ENCODE peak calls at places on chromosomes 6 and 20, in four cellular contexts. One of them, this sample, is unnamed.

GRCh38 chr20:39698706-39699211 is 736.6 kb downstream of the DHX35 start:
- DNase-seq in HepG2: no peak
- DNase-seq in H1: no peak
- DNase-seq in SK-N-SH: no peak
- DNase-seq in this sample: no peak

GRCh38 chr20:11378252-11378651 is 539.4 kb upstream of the BTBD3 start:
- DNase-seq in HepG2: no peak
- DNase-seq in H1: no peak
- DNase-seq in SK-N-SH: no peak
- DNase-seq in this sample: no peak

GRCh38 chr20:19024296-19025035 is 188.0 kb upstream of the SLC24A3 start:
- DNase-seq in HepG2: no peak
- DNase-seq in H1: peak
- DNase-seq in SK-N-SH: no peak
- DNase-seq in this sample: no peak

GRCh38 chr20:62219992-62220665 is at the start of gene HRH3:
- DNase-seq in HepG2: peak
- DNase-seq in H1: peak
- DNase-seq in SK-N-SH: peak
- DNase-seq in this sample: no peak

GRCh38 chr6:89895273-89895874 is 1.1 kb downstream of the GJA10 start:
- DNase-seq in HepG2: peak
- DNase-seq in H1: peak
- DNase-seq in SK-N-SH: peak
- DNase-seq in this sample: no peak

GRCh38 chr6:104642871-104643270 is 216.8 kb downstream of the HACE1 start:
- DNase-seq in HepG2: no peak
- DNase-seq in H1: no peak
- DNase-seq in SK-N-SH: no peak
- DNase-seq in this sample: no peak

GRCh38 chr6:44056392-44057237 is 70.6 kb downstream of the MRPL14 start:
- DNase-seq in HepG2: no peak
- DNase-seq in H1: no peak
- DNase-seq in SK-N-SH: peak
- DNase-seq in this sample: no peak

GRCh38 chr6:21279619-21280018 is 313.9 kb upstream of the SOX4 start:
- DNase-seq in HepG2: no peak
- DNase-seq in H1: no peak
- DNase-seq in SK-N-SH: no peak
- DNase-seq in this sample: no peak

GRCh38 chr6:8218861-8219260 is 116.5 kb upstream of the EEF1E1 start:
- DNase-seq in HepG2: no peak
- DNase-seq in H1: no peak
- DNase-seq in SK-N-SH: no peak
- DNase-seq in this sample: no peak

GRCh38 chr6:154917941-154918340 is 77.2 kb upstream of the TIAM2 start:
- DNase-seq in HepG2: no peak
- DNase-seq in H1: no peak
- DNase-seq in SK-N-SH: no peak
- DNase-seq in this sample: no peak

GRCh38 chr6:1227935-1228753 is 83.8 kb upstream of the FOXQ1 start:
- DNase-seq in HepG2: peak
- DNase-seq in H1: no peak
- DNase-seq in SK-N-SH: no peak
- DNase-seq in this sample: no peak

GRCh38 chr20:8757146-8757545 is 311.7 kb upstream of the PLCB4 start:
- DNase-seq in HepG2: no peak
- DNase-seq in H1: no peak
- DNase-seq in SK-N-SH: no peak
- DNase-seq in this sample: no peak

GRCh38 chr6:132192646-132193045 is 208.6 kb downstream of the MOXD1 start:
- DNase-seq in HepG2: no peak
- DNase-seq in H1: no peak
- DNase-seq in SK-N-SH: no peak
- DNase-seq in this sample: no peak

GRCh38 chr6:121510568-121511177 is 75.2 kb downstream of the GJA1 start:
- DNase-seq in HepG2: no peak
- DNase-seq in H1: no peak
- DNase-seq in SK-N-SH: no peak
- DNase-seq in this sample: no peak

GRCh38 chr6:145261758-145262157 is 473.6 kb downstream of the EPM2A start:
- DNase-seq in HepG2: no peak
- DNase-seq in H1: no peak
- DNase-seq in SK-N-SH: no peak
- DNase-seq in this sample: no peak

GRCh38 chr20:36919715-36920333 is 31.7 kb downstream of the SAMHD1 start:
- DNase-seq in HepG2: peak
- DNase-seq in H1: no peak
- DNase-seq in SK-N-SH: peak
- DNase-seq in this sample: peak

GRCh38 chr6:114049367-114049966 is 78.5 kb upstream of the HDAC2 start:
- DNase-seq in HepG2: peak
- DNase-seq in H1: no peak
- DNase-seq in SK-N-SH: no peak
- DNase-seq in this sample: no peak

GRCh38 chr20:13841206-13841605 is 56.4 kb downstream of the NDUFAF5 start:
- DNase-seq in HepG2: no peak
- DNase-seq in H1: no peak
- DNase-seq in SK-N-SH: no peak
- DNase-seq in this sample: no peak

GRCh38 chr20:54208492-54209044 is 681 bp downstream of the PFDN4 start:
- DNase-seq in HepG2: peak
- DNase-seq in H1: no peak
- DNase-seq in SK-N-SH: peak
- DNase-seq in this sample: no peak

GRCh38 chr20:47020231-47020630 is 125.6 kb downstream of the EYA2 start:
- DNase-seq in HepG2: no peak
- DNase-seq in H1: no peak
- DNase-seq in SK-N-SH: no peak
- DNase-seq in this sample: no peak

GRCh38 chr6:167093922-167094432 is 28.9 kb upstream of the CCR6 start:
- DNase-seq in HepG2: no peak
- DNase-seq in H1: no peak
- DNase-seq in SK-N-SH: no peak
- DNase-seq in this sample: peak

GRCh38 chr6:125985967-125986294 is 409 bp upstream of the TRMT11 start:
- DNase-seq in HepG2: no peak
- DNase-seq in H1: no peak
- DNase-seq in SK-N-SH: no peak
- DNase-seq in this sample: no peak

GRCh38 chr20:5608448-5609161 is 141.6 kb upstream of the SHLD1 start:
- DNase-seq in HepG2: no peak
- DNase-seq in H1: no peak
- DNase-seq in SK-N-SH: no peak
- DNase-seq in this sample: no peak

GRCh38 chr6:141169419-141169818 is 963.3 kb upstream of the GJE1 start:
- DNase-seq in HepG2: no peak
- DNase-seq in H1: no peak
- DNase-seq in SK-N-SH: no peak
- DNase-seq in this sample: no peak

GRCh38 chr6:146909376-146909775 is 294.8 kb upstream of the STXBP5 start:
- DNase-seq in HepG2: no peak
- DNase-seq in H1: no peak
- DNase-seq in SK-N-SH: no peak
- DNase-seq in this sample: no peak

GRCh38 chr6:46410330-46410953 is 80.8 kb downstream of the RCAN2 start:
- DNase-seq in HepG2: peak
- DNase-seq in H1: no peak
- DNase-seq in SK-N-SH: peak
- DNase-seq in this sample: peak

GRCh38 chr6:118876814-118877213 is 17.1 kb upstream of the ASF1A start:
- DNase-seq in HepG2: no peak
- DNase-seq in H1: no peak
- DNase-seq in SK-N-SH: no peak
- DNase-seq in this sample: no peak

DNA sequence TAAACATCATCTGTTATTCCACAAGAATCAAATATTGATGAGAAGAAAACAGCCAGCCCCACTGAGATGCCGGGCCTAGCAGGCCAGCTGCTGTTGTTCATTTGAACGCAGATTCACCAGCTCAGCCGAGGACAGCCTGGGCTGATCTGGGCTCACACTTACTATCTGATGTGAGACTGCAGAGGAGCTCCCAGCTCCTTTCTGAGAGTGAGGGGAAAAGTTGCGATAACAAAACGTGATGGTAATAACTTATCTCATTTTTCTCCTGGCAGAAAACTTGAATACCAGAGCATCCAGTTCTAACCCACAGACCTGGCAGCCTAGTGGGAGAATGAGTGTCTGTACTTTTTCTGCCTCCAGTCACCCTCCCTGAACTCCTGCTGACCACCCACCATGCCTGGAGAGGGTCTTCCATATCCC is 14.5 kb upstream of the BNIP5 start:
- DNase-seq in HepG2: no peak
- DNase-seq in H1: no peak
- DNase-seq in SK-N-SH: no peak
- DNase-seq in this sample: no peak
- TF ChIP-seq TCF12 in HepG2: no peak
- TF ChIP-seq TCF12 in H1: no peak
- TF ChIP-seq TCF12 in SK-N-SH: no peak
- TF ChIP-seq TCF12 in this sample: no peak

GRCh38 chr20:49713779-49714712 is at the start of gene B4GALT5:
- DNase-seq in HepG2: peak
- DNase-seq in H1: peak
- DNase-seq in SK-N-SH: peak
- DNase-seq in this sample: no peak
- TF ChIP-seq POLR2AphosphoS5 in HepG2: peak
- TF ChIP-seq POLR2AphosphoS5 in H1: no peak
- TF ChIP-seq POLR2AphosphoS5 in SK-N-SH: peak
- TF ChIP-seq POLR2AphosphoS5 in this sample: no peak

GRCh38 chr20:43973671-43974450 is 59.2 kb downstream of the TOX2 start:
- DNase-seq in HepG2: no peak
- DNase-seq in H1: no peak
- DNase-seq in SK-N-SH: no peak
- DNase-seq in this sample: no peak

GRCh38 chr20:43976577-43976976 is 61.9 kb downstream of the TOX2 start:
- DNase-seq in HepG2: no peak
- DNase-seq in H1: no peak
- DNase-seq in SK-N-SH: no peak
- DNase-seq in this sample: no peak

GRCh38 chr20:43973231-43973630 is 58.6 kb downstream of the TOX2 start:
- DNase-seq in HepG2: no peak
- DNase-seq in H1: no peak
- DNase-seq in SK-N-SH: no peak
- DNase-seq in this sample: no peak

GRCh38 chr20:43974665-43975064 is 60.0 kb downstream of the TOX2 start:
- DNase-seq in HepG2: no peak
- DNase-seq in H1: no peak
- DNase-seq in SK-N-SH: no peak
- DNase-seq in this sample: no peak

DNA sequence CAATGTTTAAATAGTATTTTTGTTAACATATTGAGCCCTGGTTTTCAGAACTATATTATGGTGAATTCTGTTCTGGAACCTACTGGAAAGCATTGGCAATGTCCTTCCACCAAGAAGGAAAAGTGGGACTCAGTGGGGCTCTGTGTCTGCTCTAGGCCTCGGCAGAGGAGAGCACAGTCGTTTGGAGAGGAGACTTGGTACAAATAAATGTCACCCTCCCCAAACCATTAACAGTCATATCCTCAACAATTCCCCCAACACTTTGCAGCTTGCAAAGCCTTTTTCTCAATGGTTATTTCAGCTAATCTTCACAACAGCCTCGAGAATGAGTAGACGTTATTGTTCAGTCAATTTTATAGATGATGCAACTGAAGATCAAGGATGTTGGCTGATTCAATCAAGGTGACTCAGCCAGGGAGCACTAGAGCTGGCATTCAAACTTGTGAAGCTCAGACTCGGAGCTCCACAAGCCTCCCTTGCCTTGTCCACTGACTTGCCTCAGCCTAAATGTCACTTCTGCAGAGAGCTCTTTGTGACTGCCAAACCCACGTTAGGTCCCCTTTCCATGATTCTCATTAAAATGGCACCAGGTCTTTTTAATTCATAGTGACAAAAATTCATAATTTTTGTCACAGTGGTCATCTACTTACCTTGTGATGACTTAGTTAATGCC is 60.6 kb downstream of the TOX2 start:
- DNase-seq in HepG2: no peak
- DNase-seq in H1: no peak
- DNase-seq in SK-N-SH: no peak
- DNase-seq in this sample: no peak
- TF ChIP-seq TCF12 in HepG2: no peak
- TF ChIP-seq TCF12 in H1: no peak
- TF ChIP-seq TCF12 in SK-N-SH: peak
- TF ChIP-seq TCF12 in this sample: no peak

GRCh38 chr6:79030023-79030422 is 48.0 kb downstream of the PHIP start:
- DNase-seq in HepG2: no peak
- DNase-seq in H1: no peak
- DNase-seq in SK-N-SH: no peak
- DNase-seq in this sample: no peak
- TF ChIP-seq POLR2AphosphoS5 in HepG2: no peak
- TF ChIP-seq POLR2AphosphoS5 in H1: no peak
- TF ChIP-seq POLR2AphosphoS5 in SK-N-SH: no peak
- TF ChIP-seq POLR2AphosphoS5 in this sample: no peak

GRCh38 chr6:39330057-39330456 is 7.6 kb upstream of the KCNK16 start:
- DNase-seq in HepG2: no peak
- DNase-seq in H1: no peak
- DNase-seq in SK-N-SH: no peak
- DNase-seq in this sample: peak
- TF ChIP-seq TCF12 in HepG2: no peak
- TF ChIP-seq TCF12 in H1: no peak
- TF ChIP-seq TCF12 in SK-N-SH: no peak
- TF ChIP-seq TCF12 in this sample: no peak

DNA sequence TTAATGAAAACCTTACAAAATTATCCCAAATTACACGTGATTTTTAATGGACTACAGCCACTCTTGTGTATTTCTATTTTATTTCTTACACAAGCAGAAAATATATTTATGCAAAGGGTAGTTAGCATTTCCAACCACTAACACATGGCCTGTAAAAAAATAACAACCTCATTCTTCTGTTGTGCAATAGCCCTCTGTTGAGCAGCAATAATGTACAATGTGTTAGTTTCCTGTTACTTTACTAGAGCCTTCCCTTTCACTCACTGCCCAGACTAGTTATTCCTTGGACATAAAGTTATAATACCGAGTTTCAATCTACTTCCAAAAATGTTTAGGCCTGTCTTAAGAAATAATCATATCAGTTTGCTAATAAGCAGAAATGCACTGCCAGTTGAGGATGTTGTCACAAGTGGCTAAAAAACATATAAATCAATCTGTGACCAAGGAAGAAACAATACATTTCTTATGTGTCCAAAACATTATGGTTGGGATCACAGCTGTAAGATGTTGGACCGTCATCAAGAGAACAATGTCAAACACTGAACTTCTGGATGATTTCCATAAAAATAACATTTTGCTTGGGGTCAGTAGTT is 73.7 kb upstream of the RNF146 start:
- DNase-seq in HepG2: no peak
- DNase-seq in H1: no peak
- DNase-seq in SK-N-SH: no peak
- DNase-seq in this sample: no peak
- TF ChIP-seq POLR2AphosphoS5 in HepG2: no peak
- TF ChIP-seq POLR2AphosphoS5 in H1: no peak
- TF ChIP-seq POLR2AphosphoS5 in SK-N-SH: no peak
- TF ChIP-seq POLR2AphosphoS5 in this sample: no peak

GRCh38 chr6:157762636-157763035 is 60.4 kb upstream of the SNX9 start:
- DNase-seq in HepG2: peak
- DNase-seq in H1: no peak
- DNase-seq in SK-N-SH: no peak
- DNase-seq in this sample: no peak
- TF ChIP-seq TCF12 in HepG2: no peak
- TF ChIP-seq TCF12 in H1: no peak
- TF ChIP-seq TCF12 in SK-N-SH: no peak
- TF ChIP-seq TCF12 in this sample: no peak

This sample was measured in GM12878.